ENCODE peak calls at places on chromosomes 1 and 21, in six cellular contexts. U, J, E, Y, V and W are unnamed samples.

GRCh38 chr1:171590022-171590421 is 32.0 kb upstream of the MYOCOS start:
- DNase-seq in U (no peak), J (no peak), E (no peak), Y (no peak), V (no peak), W (no peak)

GRCh38 chr1:55589656-55590297 is 374.6 kb upstream of the USP24 start:
- DNase-seq in U (no peak), J (no peak), E (no peak), Y (no peak), V (no peak), W (no peak)

GRCh38 chr1:46396429-46397398 is 2.6 kb downstream of the FAAH start:
- DNase-seq in U (no peak), J (no peak), E (peak), Y (peak), V (no peak), W (no peak)

GRCh38 chr1:86335906-86336305 is 60.2 kb downstream of the ODF2L start:
- DNase-seq in U (no peak), J (no peak), E (no peak), Y (no peak), V (no peak), W (no peak)

GRCh38 chr1:15214507-15214906 is 32.5 kb upstream of the FHAD1 start:
- DNase-seq in U (no peak), J (no peak), E (no peak), Y (no peak), V (no peak), W (no peak)

GRCh38 chr1:197200468-197200899 is 54.0 kb upstream of the ASPM start:
- DNase-seq in U (no peak), J (no peak), E (no peak), Y (no peak), V (no peak), W (no peak)

GRCh38 chr1:15848143-15848928 is 829 bp downstream of the SPEN start:
- DNase-seq in U (no peak), J (no peak), E (no peak), Y (peak), V (peak), W (no peak)

GRCh38 chr1:17893891-17894631 is 138.9 kb downstream of the ACTL8 start:
- DNase-seq in U (no peak), J (no peak), E (no peak), Y (no peak), V (no peak), W (no peak)

GRCh38 chr1:147168626-147169058 is 3.6 kb downstream of the PRKAB2 start:
- DNase-seq in U (peak), J (no peak), E (no peak), Y (no peak), V (no peak), W (no peak)

GRCh38 chr1:27099154-27099903 is 55.6 kb downstream of the SLC9A1 start:
- DNase-seq in U (peak), J (no peak), E (peak), Y (peak), V (no peak), W (no peak)

GRCh38 chr1:95640746-95641145 is 406.7 kb downstream of the RWDD3 start:
- DNase-seq in U (peak), J (no peak), E (no peak), Y (peak), V (no peak), W (no peak)

GRCh38 chr1:232635778-232636356 is 5.9 kb upstream of the SIPA1L2 start:
- DNase-seq in U (peak), J (no peak), E (peak), Y (peak), V (no peak), W (no peak)

GRCh38 chr1:227949341-227949921 is 1.7 kb upstream of the WNT9A start:
- DNase-seq in U (no peak), J (no peak), E (no peak), Y (peak), V (no peak), W (no peak)

GRCh38 chr1:102941364-102941947 is 166.9 kb downstream of the COL11A1 start:
- DNase-seq in U (no peak), J (no peak), E (no peak), Y (no peak), V (no peak), W (no peak)

GRCh38 chr1:90854559-90854958 is 137.5 kb upstream of the BARHL2 start:
- DNase-seq in U (no peak), J (no peak), E (no peak), Y (no peak), V (no peak), W (no peak)

GRCh38 chr1:31705080-31705866 is 1.5 kb upstream of the COL16A1 start:
- DNase-seq in U (peak), J (no peak), E (peak), Y (peak), V (peak), W (no peak)

GRCh38 chr1:166627583-166627982 is 211.7 kb upstream of the POGK start:
- DNase-seq in U (no peak), J (no peak), E (peak), Y (no peak), V (no peak), W (no peak)

GRCh38 chr21:27275294-27275927 is 308.5 kb upstream of the ADAMTS5 start:
- DNase-seq in U (no peak), J (no peak), E (no peak), Y (peak), V (no peak), W (no peak)

GRCh38 chr1:162696286-162696862 is 64.1 kb downstream of the DDR2 start:
- DNase-seq in U (peak), J (no peak), E (peak), Y (peak), V (peak), W (peak)

GRCh38 chr21:44006017-44006624 is 6.0 kb upstream of the TRAPPC10 start:
- DNase-seq in U (no peak), J (no peak), E (no peak), Y (no peak), V (no peak), W (no peak)

GRCh38 chr1:67347688-67348472 is 40.2 kb downstream of the IL12RB2 start:
- DNase-seq in U (peak), J (no peak), E (peak), Y (peak), V (peak), W (peak)

GRCh38 chr1:110816945-110817344 is 56.0 kb upstream of the CD53 start:
- DNase-seq in U (no peak), J (no peak), E (no peak), Y (no peak), V (no peak), W (no peak)

GRCh38 chr1:198681831-198682756 is 43.3 kb downstream of the PTPRC start:
- DNase-seq in U (no peak), J (peak), E (peak), Y (peak), V (no peak), W (no peak)

GRCh38 chr1:46303872-46304326 is 401 bp downstream of the UQCRH start:
- DNase-seq in U (no peak), J (no peak), E (no peak), Y (no peak), V (no peak), W (no peak)

GRCh38 chr21:25955646-25956045 is 214.9 kb downstream of the APP start:
- DNase-seq in U (no peak), J (no peak), E (no peak), Y (no peak), V (no peak), W (no peak)

GRCh38 chr1:10339815-10340214 is 59.0 kb upstream of the PGD start:
- DNase-seq in U (no peak), J (no peak), E (peak), Y (peak), V (peak), W (peak)

GRCh38 chr1:161038523-161039153 is at the start of gene TSTD1:
- DNase-seq in U (no peak), J (no peak), E (no peak), Y (peak), V (peak), W (no peak)

GRCh38 chr1:220786337-220787068 is at the start of gene MTARC1:
- DNase-seq in U (peak), J (no peak), E (no peak), Y (peak), V (peak), W (no peak)

GRCh38 chr1:3019516-3020051 is 1.7 kb upstream of the ACTRT2 start:
- DNase-seq in U (no peak), J (no peak), E (no peak), Y (no peak), V (no peak), W (no peak)

GRCh38 chr21:43808367-43808766 is 19.0 kb downstream of the RRP1 start:
- DNase-seq in U (no peak), J (no peak), E (no peak), Y (no peak), V (no peak), W (no peak)

GRCh38 chr1:179208681-179209477 is 20.6 kb downstream of the ABL2 start:
- DNase-seq in U (no peak), J (no peak), E (peak), Y (no peak), V (no peak), W (no peak)

GRCh38 chr1:91874167-91874566 is 11.8 kb downstream of the TGFBR3 start:
- DNase-seq in U (no peak), J (no peak), E (no peak), Y (no peak), V (no peak), W (no peak)

GRCh38 chr1:12157366-12158231 is 9.2 kb upstream of the TNFRSF1B start:
- DNase-seq in U (peak), J (no peak), E (no peak), Y (no peak), V (no peak), W (no peak)

GRCh38 chr1:220680085-220680687 is 10.0 kb upstream of the C1orf115 start:
- DNase-seq in U (peak), J (no peak), E (peak), Y (peak), V (no peak), W (peak)

GRCh38 chr1:212030936-212031528 is 4.3 kb downstream of the INTS7 start:
- DNase-seq in U (peak), J (no peak), E (peak), Y (no peak), V (no peak), W (peak)

GRCh38 chr1:181073638-181074037 is 14.9 kb upstream of the IER5 start:
- DNase-seq in U (peak), J (no peak), E (no peak), Y (no peak), V (no peak), W (no peak)
- TF ChIP-seq SIN3A in U (no peak), J (no peak), E (no peak), Y (no peak), V (no peak), W (peak)

GRCh38 chr1:155176544-155177071 is 3.0 kb downstream of the TRIM46 start:
- DNase-seq in U (peak), J (no peak), E (peak), Y (peak), V (peak), W (peak)

GRCh38 chr1:155177192-155177917 is 3.7 kb downstream of the TRIM46 start:
- DNase-seq in U (no peak), J (no peak), E (no peak), Y (peak), V (no peak), W (no peak)

GRCh38 chr1:155174334-155175280 is 958 bp downstream of the TRIM46 start:
- DNase-seq in U (no peak), J (no peak), E (no peak), Y (peak), V (peak), W (no peak)

GRCh38 chr1:155175281-155175926 is 1.8 kb downstream of the TRIM46 start:
- DNase-seq in U (no peak), J (no peak), E (no peak), Y (no peak), V (no peak), W (no peak)

GRCh38 chr1:155175927-155176371 is 2.3 kb downstream of the TRIM46 start:
- DNase-seq in U (no peak), J (no peak), E (no peak), Y (peak), V (no peak), W (no peak)
- TF ChIP-seq RAD21 in U (no peak), J (no peak), E (no peak), Y (no peak), V (no peak), W (no peak)

DNA sequence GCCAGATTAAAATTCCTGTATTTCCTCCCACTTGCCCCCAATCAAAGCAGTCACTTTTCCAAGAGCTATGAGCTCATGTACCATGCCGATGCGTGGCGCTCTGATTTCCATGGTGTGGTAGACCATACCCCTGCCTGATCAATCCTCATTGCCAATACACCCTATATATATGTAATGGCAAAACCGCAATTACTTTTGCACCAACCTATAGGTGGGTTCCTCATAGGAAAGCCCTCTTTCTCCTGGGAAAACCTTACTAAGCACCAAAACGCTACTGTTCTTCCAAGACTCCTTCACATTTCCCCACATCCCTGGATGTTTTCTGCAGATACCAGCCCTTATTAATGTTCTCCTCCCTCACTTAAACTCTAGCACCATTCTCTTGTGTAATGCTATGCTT is 11.0 kb downstream of the KCNJ6 start:
- DNase-seq in U (no peak), J (no peak), E (no peak), Y (no peak), V (no peak), W (no peak)
- TF ChIP-seq SIN3A in U (no peak), J (no peak), E (no peak), Y (no peak), V (no peak), W (no peak)

DNA sequence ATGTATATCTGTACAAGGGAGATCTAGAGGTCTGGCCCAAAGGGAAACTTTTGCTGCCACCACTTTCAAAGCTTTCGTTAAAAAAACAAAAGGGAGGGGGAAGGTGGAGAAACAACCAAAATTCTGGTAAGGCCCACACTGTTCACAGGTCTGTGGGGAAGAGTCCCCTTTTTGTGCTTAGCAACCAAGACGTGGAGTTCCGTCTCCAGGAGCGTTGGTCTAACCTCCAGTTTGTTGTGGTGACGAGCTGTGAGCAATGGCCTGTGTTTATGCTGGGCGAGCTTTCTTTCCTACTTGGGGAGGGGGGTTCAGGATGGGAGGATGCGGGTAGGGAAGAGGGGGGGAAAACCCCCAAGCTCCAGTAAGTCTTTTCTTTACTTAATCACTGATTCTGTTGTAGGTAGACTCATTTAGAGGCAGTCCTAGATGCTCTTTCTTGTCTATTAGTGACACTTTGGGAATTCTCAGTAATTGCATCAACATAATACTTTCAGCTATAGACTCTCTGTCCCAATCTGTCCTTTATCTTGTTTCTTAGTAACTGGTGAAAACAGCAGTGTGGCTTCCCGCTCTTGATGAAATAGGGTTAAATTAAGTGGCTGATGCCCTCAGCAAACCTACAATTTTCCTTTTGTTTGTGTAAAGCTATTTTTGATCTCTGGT is 1.5 kb downstream of the HIPK1 start:
- DNase-seq in U (peak), J (no peak), E (peak), Y (peak), V (no peak), W (no peak)
- TF ChIP-seq RAD21 in U (no peak), J (no peak), E (no peak), Y (no peak), V (no peak), W (no peak)

DNA sequence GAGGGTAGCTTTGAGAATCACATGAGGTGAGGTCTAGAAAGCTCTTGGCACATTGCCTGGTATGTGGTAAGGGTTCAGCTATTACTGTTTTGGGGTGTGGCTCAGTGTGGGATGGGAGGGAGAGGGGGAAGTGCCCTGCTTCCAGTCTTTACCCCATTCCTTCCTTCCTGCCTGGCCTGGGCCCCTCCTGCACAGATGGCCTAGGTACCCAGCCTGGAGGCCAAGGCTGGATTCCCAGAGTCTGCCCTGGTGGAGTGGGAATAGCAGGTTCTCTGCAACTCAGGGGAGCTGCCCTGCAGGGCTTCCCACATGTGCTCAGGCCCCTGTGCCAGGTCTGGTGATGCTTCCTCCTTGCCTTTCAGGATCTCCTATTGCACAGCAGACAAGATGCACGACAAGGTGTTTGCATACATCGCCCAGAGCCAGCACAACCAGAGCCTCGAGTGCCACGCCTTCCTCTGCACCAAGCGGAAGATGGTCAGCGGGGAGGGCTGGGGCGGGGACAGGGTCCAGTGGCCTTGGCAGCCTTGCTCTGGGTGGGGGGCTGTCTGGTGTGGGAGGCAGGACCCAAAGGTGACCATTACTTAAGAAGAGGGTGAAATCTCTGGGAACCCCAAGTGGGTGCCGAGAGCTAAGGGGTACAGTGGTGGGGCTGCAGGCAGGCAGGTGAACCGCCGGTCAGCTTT is 13.5 kb downstream of the LDLRAP1 start:
- DNase-seq in U (no peak), J (no peak), E (no peak), Y (no peak), V (no peak), W (no peak)
- TF ChIP-seq SIN3A in U (no peak), J (no peak), E (no peak), Y (no peak), V (no peak), W (no peak)

GRCh38 chr1:217136895-217137205 is 413.6 kb upstream of the ESRRG start:
- DNase-seq in U (no peak), J (no peak), E (no peak), Y (peak), V (peak), W (no peak)
- TF ChIP-seq RAD21 in U (no peak), J (no peak), E (no peak), Y (no peak), V (no peak), W (no peak)

DNA sequence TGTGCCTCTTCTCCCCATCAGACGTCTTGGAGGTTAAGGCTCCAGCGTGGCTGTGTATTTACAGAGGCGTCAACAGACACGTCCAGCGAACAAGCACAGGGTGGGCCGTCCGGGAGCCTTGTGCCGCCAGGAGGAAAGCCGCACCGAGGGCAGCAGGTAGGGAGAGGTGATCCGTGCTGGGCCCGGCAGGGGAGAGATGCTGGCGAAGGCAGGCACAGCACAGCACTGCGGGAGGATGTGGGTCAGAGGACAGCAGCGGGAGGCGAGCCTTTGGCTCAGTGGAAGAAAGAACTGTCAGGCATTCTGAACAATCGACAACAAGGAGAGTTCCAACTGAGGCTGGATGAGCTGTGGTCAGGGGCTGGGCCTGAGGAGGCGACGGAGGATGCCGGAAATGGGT is 144.1 kb upstream of the TNR start:
- DNase-seq in U (no peak), J (no peak), E (no peak), Y (peak), V (no peak), W (no peak)
- TF ChIP-seq SIN3A in U (no peak), J (no peak), E (no peak), Y (no peak), V (no peak), W (no peak)

DNA sequence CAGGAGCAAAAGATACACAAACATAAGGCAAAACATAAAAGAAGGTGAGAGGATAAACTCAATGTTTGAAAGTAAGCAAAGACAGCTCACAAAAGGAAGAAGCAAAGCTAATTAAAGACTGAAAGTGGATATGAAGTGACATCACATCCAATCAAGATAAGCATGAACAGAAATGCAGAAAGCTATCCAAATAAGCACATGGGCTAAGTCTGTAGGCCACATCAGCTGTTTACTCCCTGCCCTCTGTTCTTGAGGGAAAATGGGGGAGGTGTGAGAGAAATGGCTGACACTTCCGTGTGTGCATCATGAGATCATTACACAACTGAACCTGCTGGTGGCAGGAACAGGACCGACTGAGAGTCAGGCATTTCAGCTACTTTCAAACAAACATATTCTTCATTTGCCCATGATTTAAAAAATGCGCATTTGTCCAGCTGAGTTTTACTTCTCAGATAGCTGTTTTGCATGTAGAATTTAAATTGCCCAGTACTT is 27.3 kb upstream of the MAN1A2 start:
- DNase-seq in U (peak), J (no peak), E (peak), Y (peak), V (no peak), W (peak)
- TF ChIP-seq RAD21 in U (no peak), J (no peak), E (peak), Y (no peak), V (no peak), W (no peak)